ENCODE peak calls at places on chromosomes 7 and 10, in six cellular contexts. V, H, P, F, Q and C are unnamed samples.
A peak's percentile ranks its signal among the peaks of the same experiment; 100 is the strongest.

GRCh38 chr7:26397786-26398435 is 106.2 kb downstream of the SNX10 start:
- DNase-seq in V (no peak), H (peak; percentile 68), P (no peak), F (peak; percentile 49), Q (peak; percentile 51), C (peak; percentile 51)

GRCh38 chr10:30861217-30861616 is 170.4 kb downstream of the ZNF438 start:
- DNase-seq in V (no peak), H (no peak), P (no peak), F (no peak), Q (no peak), C (no peak)

GRCh38 chr10:110429301-110429700 is 68.4 kb upstream of the DUSP5 start:
- DNase-seq in V (peak; percentile 40), H (no peak), P (no peak), F (no peak), Q (no peak), C (no peak)

GRCh38 chr7:87575521-87575920 is 25.2 kb downstream of the ABCB1 start:
- DNase-seq in V (peak; percentile 7), H (no peak), P (no peak), F (no peak), Q (no peak), C (no peak)

GRCh38 chr7:49770838-49771237 is 2.6 kb upstream of the VWC2 start:
- DNase-seq in V (no peak), H (no peak), P (no peak), F (no peak), Q (no peak), C (no peak)

GRCh38 chr7:5766321-5766761 is 15.1 kb downstream of the RNF216 start:
- DNase-seq in V (peak; percentile 81), H (no peak), P (no peak), F (no peak), Q (no peak), C (no peak)

GRCh38 chr10:28939352-28940157 is 262.2 kb downstream of the BAMBI start:
- DNase-seq in V (peak; percentile 66), H (no peak), P (peak; percentile 34), F (peak; percentile 100), Q (peak; percentile 93), C (no peak)

GRCh38 chr10:109727436-109727835 is 195.9 kb downstream of the XPNPEP1 start:
- DNase-seq in V (no peak), H (no peak), P (no peak), F (no peak), Q (no peak), C (no peak)

GRCh38 chr10:67836491-67836890 is 1.5 kb downstream of the DNAJC12 start:
- DNase-seq in V (no peak), H (no peak), P (no peak), F (no peak), Q (no peak), C (no peak)

GRCh38 chr7:26428571-26428970 is 136.9 kb downstream of the SNX10 start:
- DNase-seq in V (no peak), H (no peak), P (no peak), F (no peak), Q (no peak), C (no peak)

GRCh38 chr7:94324380-94325120 is 70.1 kb upstream of the COL1A2 start:
- DNase-seq in V (peak; percentile 53), H (no peak), P (peak; percentile 64), F (no peak), Q (peak; percentile 48), C (no peak)

GRCh38 chr7:76020031-76020714 is 25.8 kb upstream of the TMEM120A start:
- DNase-seq in V (peak; percentile 54), H (peak; percentile 71), P (no peak), F (peak; percentile 77), Q (peak; percentile 77), C (peak; percentile 72)

GRCh38 chr7:266851-267840 is 22.8 kb upstream of the FOXL3 start:
- DNase-seq in V (no peak), H (no peak), P (no peak), F (no peak), Q (peak; percentile 36), C (no peak)
- TF ChIP-seq CTCF in V (peak; percentile 29), H (no peak), P (peak; percentile 10), F (no peak), Q (peak; percentile 19), C (no peak)

DNA sequence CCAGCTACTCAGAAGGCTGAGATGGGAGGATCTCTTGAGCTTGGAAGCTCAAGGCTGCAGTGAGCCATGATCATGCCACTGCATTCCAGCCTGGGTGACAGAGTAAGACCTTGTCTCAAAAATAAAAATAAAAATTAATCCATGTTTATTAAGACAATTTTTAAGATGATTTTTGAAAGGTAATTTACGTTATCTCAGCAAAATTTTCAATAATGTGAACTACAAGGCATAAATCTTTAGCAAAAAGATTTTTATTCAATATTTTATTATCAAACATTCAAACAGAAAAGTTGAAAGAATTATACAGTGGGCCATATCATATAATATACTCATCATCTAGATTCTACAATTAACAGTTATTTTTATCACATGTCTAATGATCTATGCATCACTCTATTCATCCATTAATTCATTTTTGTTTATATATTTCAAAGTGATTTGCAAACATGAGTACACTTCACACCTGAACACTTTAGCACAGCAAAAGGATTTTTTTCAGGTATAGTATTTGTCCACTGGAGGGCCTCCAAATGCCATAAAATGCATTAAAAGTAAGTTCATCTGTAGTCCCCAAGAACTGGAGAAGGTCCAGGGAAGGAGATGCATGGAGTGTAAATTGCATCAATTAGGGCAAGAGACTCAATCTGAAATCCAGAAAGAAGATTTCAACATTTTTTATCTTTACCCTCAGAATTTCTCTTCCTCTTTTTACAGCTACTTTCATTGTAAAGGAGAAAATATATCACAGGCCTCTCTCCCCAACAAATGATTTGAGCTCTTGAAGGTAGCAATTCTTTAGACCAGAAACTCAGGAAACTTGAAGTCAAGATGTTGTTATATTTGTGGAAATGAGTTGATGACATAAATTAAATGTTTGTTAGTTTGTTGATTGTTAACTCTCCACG is 38.6 kb upstream of the RSBN1L start:
- DNase-seq in V (peak; percentile 43), H (peak; percentile 74), P (no peak), F (peak; percentile 46), Q (peak; percentile 57), C (peak; percentile 39)
- TF ChIP-seq CTCF in V (peak; percentile 60), H (peak; percentile 97), P (peak; percentile 39), F (peak; percentile 76), Q (peak; percentile 73), C (peak; percentile 18)

DNA sequence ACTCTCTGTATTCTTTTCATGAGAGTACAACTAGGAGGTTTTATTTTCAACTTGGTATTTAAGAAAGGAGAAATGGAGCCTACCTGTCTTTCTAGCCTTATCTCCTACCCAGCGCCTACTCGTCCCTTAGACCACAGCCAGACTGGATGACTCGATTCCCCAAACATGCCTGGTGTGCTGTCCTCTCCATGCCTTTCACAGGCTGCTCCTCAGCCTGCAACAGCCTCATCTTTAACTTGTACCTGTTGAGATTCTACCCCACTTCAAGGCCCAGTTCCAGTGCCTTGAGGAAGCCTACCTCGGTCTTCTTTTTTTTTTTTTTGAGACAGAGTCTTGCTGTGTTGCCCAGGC is 29.4 kb downstream of the CPA1 start:
- DNase-seq in V (peak; percentile 39), H (no peak), P (no peak), F (no peak), Q (no peak), C (no peak)
- TF ChIP-seq CTCF in V (no peak), H (no peak), P (no peak), F (no peak), Q (no peak), C (no peak)

GRCh38 chr7:91945476-91945875 is 4.8 kb downstream of the AKAP9 start:
- DNase-seq in V (peak; percentile 75), H (no peak), P (no peak), F (peak; percentile 74), Q (peak; percentile 50), C (no peak)
- TF ChIP-seq CTCF in V (peak; percentile 41), H (no peak), P (peak; percentile 15), F (peak; percentile 10), Q (peak; percentile 5), C (no peak)

GRCh38 chr10:22006379-22006884 is 2.9 kb upstream of the DNAJC1 start:
- DNase-seq in V (no peak), H (no peak), P (no peak), F (no peak), Q (no peak), C (no peak)

GRCh38 chr10:22005763-22006162 is 2.2 kb upstream of the DNAJC1 start:
- DNase-seq in V (no peak), H (peak; percentile 48), P (no peak), F (no peak), Q (no peak), C (no peak)

GRCh38 chr10:22016046-22016705 is 12.6 kb upstream of the DNAJC1 start:
- DNase-seq in V (no peak), H (no peak), P (no peak), F (no peak), Q (no peak), C (no peak)

GRCh38 chr10:22010973-22011408 is 7.5 kb upstream of the DNAJC1 start:
- DNase-seq in V (peak; percentile 4), H (peak; percentile 40), P (no peak), F (peak; percentile 19), Q (peak; percentile 18), C (no peak)
- TF ChIP-seq CTCF in V (peak; percentile 48), H (peak; percentile 76), P (peak; percentile 18), F (peak; percentile 61), Q (peak; percentile 65), C (no peak)

DNA sequence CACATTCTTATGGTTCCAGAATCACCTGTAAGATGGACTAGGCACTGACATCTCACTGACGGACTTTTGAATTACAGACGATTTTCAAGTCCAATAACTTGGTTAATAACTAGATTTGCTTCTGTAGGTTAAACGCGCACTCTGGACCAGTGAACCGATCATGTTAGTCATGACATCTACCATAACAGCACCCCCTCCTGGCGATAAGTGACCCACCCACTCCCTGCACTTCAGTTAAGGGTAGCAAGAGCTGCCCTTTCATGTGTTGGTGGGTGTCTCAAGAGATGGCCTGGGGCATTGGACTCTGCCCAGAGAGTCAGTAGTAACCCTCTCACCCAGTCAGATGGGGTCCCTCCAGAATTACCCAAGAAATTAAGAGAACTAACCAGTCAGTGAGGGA is 12.9 kb downstream of the GRM8 start:
- DNase-seq in V (no peak), H (no peak), P (no peak), F (peak; percentile 4), Q (no peak), C (no peak)
- TF ChIP-seq CTCF in V (no peak), H (peak; percentile 55), P (no peak), F (no peak), Q (no peak), C (no peak)

GRCh38 chr10:61778137-61778536 is 115.4 kb downstream of the CABCOCO1 start:
- DNase-seq in V (no peak), H (no peak), P (no peak), F (no peak), Q (no peak), C (no peak)

GRCh38 chr10:61779276-61779675 is 116.5 kb downstream of the CABCOCO1 start:
- DNase-seq in V (no peak), H (no peak), P (no peak), F (no peak), Q (no peak), C (no peak)

GRCh38 chr10:61781969-61782403 is 119.3 kb downstream of the CABCOCO1 start:
- DNase-seq in V (peak; percentile 11), H (no peak), P (no peak), F (no peak), Q (peak; percentile 5), C (no peak)

GRCh38 chr10:61780732-61781131 is 118.0 kb downstream of the CABCOCO1 start:
- DNase-seq in V (no peak), H (no peak), P (no peak), F (no peak), Q (no peak), C (no peak)

GRCh38 chr10:61779950-61780659 is 117.4 kb downstream of the CABCOCO1 start:
- DNase-seq in V (peak; percentile 74), H (no peak), P (peak; percentile 63), F (peak; percentile 49), Q (peak; percentile 61), C (no peak)
- TF ChIP-seq CTCF in V (no peak), H (no peak), P (no peak), F (no peak), Q (no peak), C (no peak)

GRCh38 chr7:42237162-42237821 is at the start of gene GLI3:
- DNase-seq in V (peak; percentile 93), H (no peak), P (peak; percentile 76), F (peak; percentile 13), Q (peak; percentile 89), C (peak; percentile 84)
- TF ChIP-seq CTCF in V (peak; percentile 36), H (no peak), P (peak; percentile 27), F (no peak), Q (peak; percentile 32), C (no peak)